ENCODE peak calls at places on chromosomes 2 and 18, in nine cellular contexts. G, X, Z, K, F, V, U, O and P are unnamed samples.

GRCh38 chr2:32926708-32927084 is 20.1 kb upstream of the LTBP1 start:
- DNase-seq in K (no peak), V (peak), X (peak), Z (no peak), G (peak), O (no peak), U (no peak), F (no peak), P (no peak)

GRCh38 chr18:28331551-28331950 is 154.6 kb upstream of the CDH2 start:
- DNase-seq in G (no peak), U (no peak), V (no peak), F (no peak), O (no peak), Z (no peak), K (no peak), X (no peak), P (no peak)

GRCh38 chr2:172423120-172423519 is 4.3 kb upstream of the ITGA6 start:
- DNase-seq in X (no peak), K (no peak), Z (no peak), F (no peak), G (no peak), O (no peak), V (no peak), U (no peak), P (no peak)

GRCh38 chr2:86426271-86426670 is 14.9 kb upstream of the KDM3A start:
- DNase-seq in U (no peak), F (no peak), G (no peak), V (no peak), K (no peak), X (no peak), Z (no peak), O (no peak), P (no peak)

GRCh38 chr2:214035921-214036320 is 374.9 kb upstream of the VWC2L start:
- DNase-seq in F (no peak), O (no peak), V (no peak), Z (no peak), X (no peak), U (no peak), K (no peak), G (no peak), P (no peak)

GRCh38 chr18:12079504-12080237 is 14.0 kb upstream of the ANKRD62 start:
- DNase-seq in O (no peak), X (peak), Z (no peak), V (peak), G (no peak), K (no peak), U (no peak), F (no peak), P (no peak)

GRCh38 chr2:5070257-5070656 is 621.9 kb upstream of the SOX11 start:
- DNase-seq in U (no peak), F (no peak), G (no peak), Z (no peak), X (no peak), K (no peak), O (no peak), V (no peak), P (no peak)

GRCh38 chr2:85277416-85278158 is 50.2 kb downstream of the TGOLN2 start:
- DNase-seq in U (no peak), V (peak), X (peak), F (no peak), K (no peak), G (no peak), O (no peak), Z (no peak), P (no peak)

GRCh38 chr2:230886641-230887040 is 21.9 kb downstream of the ITM2C start:
- DNase-seq in U (no peak), F (no peak), O (no peak), K (no peak), Z (no peak), X (no peak), G (no peak), V (no peak), P (no peak)

GRCh38 chr2:213161759-213162514 is 10.5 kb upstream of the IKZF2 start:
- DNase-seq in O (no peak), G (no peak), K (no peak), X (peak), F (no peak), Z (no peak), U (no peak), V (peak), P (no peak)

GRCh38 chr18:55642191-55642590 is 54.2 kb upstream of the TCF4 start:
- DNase-seq in X (no peak), U (no peak), G (no peak), K (no peak), Z (no peak), O (no peak), V (no peak), F (no peak), P (no peak)